ENCODE peak calls at places on chromosomes 11 and 22, in seven cellular contexts. One of them, this sample, is unnamed.

GRCh38 chr11:70049045-70049444 is 29.1 kb upstream of the ANO1 start:
- DNase-seq in pancreas: no peak
- DNase-seq in kidney: no peak
- DNase-seq in WTC11: no peak
- DNase-seq in cardiac fibroblast: no peak
- DNase-seq in AG09309: no peak
- DNase-seq in mesothelial cell of epicardium: no peak
- DNase-seq in this sample: no peak

GRCh38 chr11:8786933-8787332 is 104.3 kb downstream of the RPL27A start:
- DNase-seq in pancreas: no peak
- DNase-seq in kidney: no peak
- DNase-seq in WTC11: no peak
- DNase-seq in cardiac fibroblast: peak; percentile 45
- DNase-seq in AG09309: no peak
- DNase-seq in mesothelial cell of epicardium: no peak
- DNase-seq in this sample: no peak

GRCh38 chr22:29208879-29209623 is 3.4 kb downstream of the EMID1 start:
- DNase-seq in pancreas: peak; percentile 70
- DNase-seq in kidney: no peak
- DNase-seq in WTC11: no peak
- DNase-seq in cardiac fibroblast: no peak
- DNase-seq in AG09309: no peak
- DNase-seq in mesothelial cell of epicardium: no peak
- DNase-seq in this sample: no peak

GRCh38 chr22:37716708-37717107 is 19.9 kb downstream of the TRIOBP start:
- DNase-seq in pancreas: no peak
- DNase-seq in kidney: no peak
- DNase-seq in WTC11: no peak
- DNase-seq in cardiac fibroblast: peak; percentile 23
- DNase-seq in AG09309: no peak
- DNase-seq in mesothelial cell of epicardium: no peak
- DNase-seq in this sample: no peak

GRCh38 chr22:49657275-49657973 is 170.2 kb downstream of the BRD1 start:
- DNase-seq in pancreas: no peak
- DNase-seq in kidney: peak; percentile 84
- DNase-seq in WTC11: no peak
- DNase-seq in cardiac fibroblast: no peak
- DNase-seq in AG09309: no peak
- DNase-seq in mesothelial cell of epicardium: no peak
- DNase-seq in this sample: peak; percentile 48

GRCh38 chr22:20777420-20778177 is 3.7 kb downstream of the SERPIND1 start:
- DNase-seq in pancreas: no peak
- DNase-seq in kidney: no peak
- DNase-seq in WTC11: no peak
- DNase-seq in cardiac fibroblast: peak; percentile 94
- DNase-seq in AG09309: peak; percentile 79
- DNase-seq in mesothelial cell of epicardium: no peak
- DNase-seq in this sample: no peak

GRCh38 chr11:105230586-105230985 is 91.0 kb upstream of the CARD18 start:
- DNase-seq in pancreas: no peak
- DNase-seq in kidney: no peak
- DNase-seq in WTC11: no peak
- DNase-seq in cardiac fibroblast: no peak
- DNase-seq in AG09309: no peak
- DNase-seq in mesothelial cell of epicardium: no peak
- DNase-seq in this sample: no peak

GRCh38 chr11:101880208-101880607 is 34.6 kb upstream of the CEP126 start:
- DNase-seq in pancreas: no peak
- DNase-seq in kidney: no peak
- DNase-seq in WTC11: no peak
- DNase-seq in cardiac fibroblast: peak; percentile 85
- DNase-seq in AG09309: no peak
- DNase-seq in mesothelial cell of epicardium: no peak
- DNase-seq in this sample: no peak

GRCh38 chr11:119673389-119674336 is 55.3 kb downstream of the NECTIN1 start:
- DNase-seq in pancreas: no peak
- DNase-seq in kidney: no peak
- DNase-seq in WTC11: no peak
- DNase-seq in cardiac fibroblast: no peak
- DNase-seq in AG09309: no peak
- DNase-seq in mesothelial cell of epicardium: no peak
- DNase-seq in this sample: no peak

GRCh38 chr11:66752148-66752547 is 23.1 kb upstream of the SPTBN2 start:
- DNase-seq in pancreas: no peak
- DNase-seq in kidney: no peak
- DNase-seq in WTC11: no peak
- DNase-seq in cardiac fibroblast: no peak
- DNase-seq in AG09309: no peak
- DNase-seq in mesothelial cell of epicardium: no peak
- DNase-seq in this sample: no peak

GRCh38 chr22:19879996-19880785 is 25.5 kb upstream of the GNB1L start:
- DNase-seq in pancreas: peak; percentile 63
- DNase-seq in kidney: peak; percentile 67
- DNase-seq in WTC11: peak; percentile 10
- DNase-seq in cardiac fibroblast: no peak
- DNase-seq in AG09309: no peak
- DNase-seq in mesothelial cell of epicardium: peak; percentile 10
- DNase-seq in this sample: no peak

GRCh38 chr11:68735626-68736025 is 15.7 kb downstream of the TESMIN start:
- DNase-seq in pancreas: no peak
- DNase-seq in kidney: no peak
- DNase-seq in WTC11: no peak
- DNase-seq in cardiac fibroblast: no peak
- DNase-seq in AG09309: no peak
- DNase-seq in mesothelial cell of epicardium: no peak
- DNase-seq in this sample: no peak

GRCh38 chr11:72812968-72813739 is 1.1 kb upstream of the ATG16L2 start:
- DNase-seq in pancreas: peak; percentile 74
- DNase-seq in kidney: peak; percentile 77
- DNase-seq in WTC11: peak; percentile 72
- DNase-seq in cardiac fibroblast: peak; percentile 58
- DNase-seq in AG09309: no peak
- DNase-seq in mesothelial cell of epicardium: no peak
- DNase-seq in this sample: peak; percentile 61

GRCh38 chr11:130068986-130069683 is 559 bp upstream of the APLP2 start:
- DNase-seq in pancreas: peak; percentile 87
- DNase-seq in kidney: peak; percentile 94
- DNase-seq in WTC11: peak; percentile 46
- DNase-seq in cardiac fibroblast: peak; percentile 95
- DNase-seq in AG09309: peak; percentile 69
- DNase-seq in mesothelial cell of epicardium: peak; percentile 23
- DNase-seq in this sample: peak; percentile 47

GRCh38 chr22:18110194-18110943 is at the start of gene TUBA8:
- DNase-seq in pancreas: peak; percentile 83
- DNase-seq in kidney: peak; percentile 88
- DNase-seq in WTC11: peak; percentile 66
- DNase-seq in cardiac fibroblast: peak; percentile 31
- DNase-seq in AG09309: no peak
- DNase-seq in mesothelial cell of epicardium: no peak
- DNase-seq in this sample: peak; percentile 46

GRCh38 chr22:20965104-20965887 is 1.8 kb upstream of the AIFM3 start:
- DNase-seq in pancreas: peak; percentile 80
- DNase-seq in kidney: no peak
- DNase-seq in WTC11: peak; percentile 29
- DNase-seq in cardiac fibroblast: no peak
- DNase-seq in AG09309: no peak
- DNase-seq in mesothelial cell of epicardium: no peak
- DNase-seq in this sample: no peak

GRCh38 chr22:44360686-44361381 is 48.1 kb upstream of the SHISAL1 start:
- DNase-seq in pancreas: peak; percentile 33
- DNase-seq in kidney: peak; percentile 75
- DNase-seq in WTC11: no peak
- DNase-seq in cardiac fibroblast: peak; percentile 88
- DNase-seq in AG09309: peak; percentile 77
- DNase-seq in mesothelial cell of epicardium: no peak
- DNase-seq in this sample: no peak

GRCh38 chr11:57476223-57476882 is 16.0 kb downstream of the RTN4RL2 start:
- DNase-seq in pancreas: peak; percentile 89
- DNase-seq in kidney: peak; percentile 90
- DNase-seq in WTC11: peak; percentile 66
- DNase-seq in cardiac fibroblast: no peak
- DNase-seq in AG09309: no peak
- DNase-seq in mesothelial cell of epicardium: no peak
- DNase-seq in this sample: no peak

GRCh38 chr11:45653277-45653676 is 12.1 kb downstream of the CHST1 start:
- DNase-seq in pancreas: no peak
- DNase-seq in kidney: no peak
- DNase-seq in WTC11: no peak
- DNase-seq in cardiac fibroblast: no peak
- DNase-seq in AG09309: no peak
- DNase-seq in mesothelial cell of epicardium: no peak
- DNase-seq in this sample: no peak

GRCh38 chr11:57781529-57781943 is 19.9 kb downstream of the CTNND1 start:
- DNase-seq in pancreas: peak; percentile 82
- DNase-seq in kidney: peak; percentile 86
- DNase-seq in WTC11: peak; percentile 72
- DNase-seq in cardiac fibroblast: peak; percentile 45
- DNase-seq in AG09309: no peak
- DNase-seq in mesothelial cell of epicardium: no peak
- DNase-seq in this sample: no peak

GRCh38 chr11:66226111-66226510 is 42.3 kb upstream of the RAB1B start:
- DNase-seq in pancreas: peak; percentile 4
- DNase-seq in kidney: peak; percentile 12
- DNase-seq in WTC11: no peak
- DNase-seq in cardiac fibroblast: no peak
- DNase-seq in AG09309: no peak
- DNase-seq in mesothelial cell of epicardium: no peak
- DNase-seq in this sample: no peak

GRCh38 chr22:19450363-19451175 is 3.1 kb upstream of the C22orf39 start:
- DNase-seq in pancreas: no peak
- DNase-seq in kidney: no peak
- DNase-seq in WTC11: no peak
- DNase-seq in cardiac fibroblast: no peak
- DNase-seq in AG09309: no peak
- DNase-seq in mesothelial cell of epicardium: no peak
- DNase-seq in this sample: no peak

GRCh38 chr11:123438191-123438627 is 8.1 kb downstream of the GRAMD1B start:
- DNase-seq in pancreas: no peak
- DNase-seq in kidney: no peak
- DNase-seq in WTC11: peak; percentile 28
- DNase-seq in cardiac fibroblast: no peak
- DNase-seq in AG09309: peak; percentile 48
- DNase-seq in mesothelial cell of epicardium: no peak
- DNase-seq in this sample: no peak

GRCh38 chr11:76770642-76771445 is 12.3 kb upstream of the TSKU start:
- DNase-seq in pancreas: no peak
- DNase-seq in kidney: no peak
- DNase-seq in WTC11: no peak
- DNase-seq in cardiac fibroblast: peak; percentile 67
- DNase-seq in AG09309: peak; percentile 92
- DNase-seq in mesothelial cell of epicardium: no peak
- DNase-seq in this sample: no peak

GRCh38 chr11:41018224-41018623 is 441.2 kb downstream of the LRRC4C start:
- DNase-seq in pancreas: no peak
- DNase-seq in kidney: no peak
- DNase-seq in WTC11: no peak
- DNase-seq in cardiac fibroblast: no peak
- DNase-seq in AG09309: no peak
- DNase-seq in mesothelial cell of epicardium: no peak
- DNase-seq in this sample: no peak

GRCh38 chr11:31823372-31824371 is 12.6 kb upstream of the PAX6 start:
- DNase-seq in pancreas: peak; percentile 55
- DNase-seq in kidney: no peak
- DNase-seq in WTC11: no peak
- DNase-seq in cardiac fibroblast: no peak
- DNase-seq in AG09309: no peak
- DNase-seq in mesothelial cell of epicardium: no peak
- DNase-seq in this sample: no peak

GRCh38 chr11:18203723-18204122 is 31.1 kb downstream of the MRGPRX4 start:
- DNase-seq in pancreas: no peak
- DNase-seq in kidney: no peak
- DNase-seq in WTC11: peak; percentile 55
- DNase-seq in cardiac fibroblast: peak; percentile 26
- DNase-seq in AG09309: no peak
- DNase-seq in mesothelial cell of epicardium: no peak
- DNase-seq in this sample: peak; percentile 37

GRCh38 chr11:86161373-86162255 is 82.9 kb upstream of the EED start:
- DNase-seq in pancreas: no peak
- DNase-seq in kidney: no peak
- DNase-seq in WTC11: no peak
- DNase-seq in cardiac fibroblast: no peak
- DNase-seq in AG09309: no peak
- DNase-seq in mesothelial cell of epicardium: no peak
- DNase-seq in this sample: no peak

GRCh38 chr11:131121934-131122333 is 205.7 kb upstream of the SNX19 start:
- DNase-seq in pancreas: no peak
- DNase-seq in kidney: no peak
- DNase-seq in WTC11: no peak
- DNase-seq in cardiac fibroblast: no peak
- DNase-seq in AG09309: no peak
- DNase-seq in mesothelial cell of epicardium: no peak
- DNase-seq in this sample: no peak

GRCh38 chr11:131122448-131122847 is 206.2 kb upstream of the SNX19 start:
- DNase-seq in pancreas: no peak
- DNase-seq in kidney: no peak
- DNase-seq in WTC11: no peak
- DNase-seq in cardiac fibroblast: no peak
- DNase-seq in AG09309: no peak
- DNase-seq in mesothelial cell of epicardium: no peak
- DNase-seq in this sample: no peak

GRCh38 chr11:131118247-131118646 is 202.0 kb upstream of the SNX19 start:
- DNase-seq in pancreas: no peak
- DNase-seq in kidney: no peak
- DNase-seq in WTC11: no peak
- DNase-seq in cardiac fibroblast: no peak
- DNase-seq in AG09309: no peak
- DNase-seq in mesothelial cell of epicardium: no peak
- DNase-seq in this sample: no peak
- TF ChIP-seq CTCF in pancreas: no peak
- TF ChIP-seq CTCF in kidney: no peak
- TF ChIP-seq CTCF in WTC11: no peak
- TF ChIP-seq CTCF in cardiac fibroblast: no peak
- TF ChIP-seq CTCF in AG09309: no peak
- TF ChIP-seq CTCF in mesothelial cell of epicardium: no peak
- TF ChIP-seq CTCF in this sample: no peak

GRCh38 chr11:133619397-133619796 is 87.1 kb upstream of the OPCML start:
- DNase-seq in pancreas: no peak
- DNase-seq in kidney: no peak
- DNase-seq in WTC11: no peak
- DNase-seq in cardiac fibroblast: no peak
- DNase-seq in AG09309: no peak
- DNase-seq in mesothelial cell of epicardium: no peak
- DNase-seq in this sample: no peak
- TF ChIP-seq CTCF in pancreas: no peak
- TF ChIP-seq CTCF in kidney: no peak
- TF ChIP-seq CTCF in WTC11: no peak
- TF ChIP-seq CTCF in cardiac fibroblast: no peak
- TF ChIP-seq CTCF in AG09309: no peak
- TF ChIP-seq CTCF in mesothelial cell of epicardium: no peak
- TF ChIP-seq CTCF in this sample: no peak

GRCh38 chr11:62420882-62421281 is 2.0 kb downstream of the SCGB1A1 start:
- DNase-seq in pancreas: no peak
- DNase-seq in kidney: no peak
- DNase-seq in WTC11: no peak
- DNase-seq in cardiac fibroblast: no peak
- DNase-seq in AG09309: no peak
- DNase-seq in mesothelial cell of epicardium: no peak
- DNase-seq in this sample: no peak
- TF ChIP-seq CTCF in pancreas: no peak
- TF ChIP-seq CTCF in kidney: no peak
- TF ChIP-seq CTCF in WTC11: no peak
- TF ChIP-seq CTCF in cardiac fibroblast: no peak
- TF ChIP-seq CTCF in AG09309: no peak
- TF ChIP-seq CTCF in mesothelial cell of epicardium: no peak
- TF ChIP-seq CTCF in this sample: no peak

GRCh38 chr11:74463216-74463615 is 4.1 kb downstream of the KCNE3 start:
- DNase-seq in pancreas: no peak
- DNase-seq in kidney: no peak
- DNase-seq in WTC11: no peak
- DNase-seq in cardiac fibroblast: no peak
- DNase-seq in AG09309: no peak
- DNase-seq in mesothelial cell of epicardium: no peak
- DNase-seq in this sample: no peak
- TF ChIP-seq CTCF in pancreas: no peak
- TF ChIP-seq CTCF in kidney: no peak
- TF ChIP-seq CTCF in WTC11: no peak
- TF ChIP-seq CTCF in cardiac fibroblast: no peak
- TF ChIP-seq CTCF in AG09309: no peak
- TF ChIP-seq CTCF in mesothelial cell of epicardium: no peak
- TF ChIP-seq CTCF in this sample: no peak